ENCODE peak calls at places on chromosomes 4 and X, in four cellular contexts. W is stimulated activated CD4-positive, alpha-beta T cell treated with anti-CD3 and anti-CD28 coated beads, TNF-alpha, amount 100 ng/mL, for 1 hour; O is GM13976; L is KBM-7. Q is an unnamed sample.

GRCh38 chr4:118270492-118270891 is 82.3 kb downstream of the PRSS12 start:
- DNase-seq in L (peak; percentile 59), W (no peak), O (peak; percentile 40), Q (no peak)

GRCh38 chr4:159129822-159130550 is 27.1 kb downstream of the RAPGEF2 start:
- DNase-seq in L (no peak), O (no peak), W (no peak), Q (no peak)

GRCh38 chr4:122921971-122922876 is at the start of gene NUDT6:
- DNase-seq in W (no peak), O (peak; percentile 69), L (peak; percentile 53), Q (peak; percentile 84)

GRCh38 chr4:183455431-183456145 is 11.2 kb downstream of the CDKN2AIP start:
- DNase-seq in W (no peak), O (no peak), L (peak; percentile 79), Q (no peak)

GRCh38 chrX:63275127-63275526 is 76.0 kb downstream of the SPIN4 start:
- DNase-seq in W (no peak), L (peak; percentile 74), O (peak; percentile 16), Q (no peak)

GRCh38 chrX:143115466-143115865 is 89.7 kb downstream of the SPANXN4 start:
- DNase-seq in O (no peak), L (no peak), W (no peak), Q (no peak)

GRCh38 chr4:78058591-78059523 is 1.7 kb downstream of the FRAS1 start:
- DNase-seq in O (peak; percentile 39), L (peak; percentile 47), W (no peak), Q (no peak)

GRCh38 chrX:80578518-80579105 is 158.4 kb downstream of the TENT5D start:
- DNase-seq in L (peak; percentile 46), O (peak; percentile 18), W (no peak), Q (no peak)

GRCh38 chrX:45775462-45775861 is 574.8 kb upstream of the DIPK2B start:
- DNase-seq in O (no peak), L (no peak), W (no peak), Q (no peak)

GRCh38 chr4:147735413-147736301 is 3.8 kb downstream of the ARHGAP10 start:
- DNase-seq in L (no peak), W (no peak), O (peak; percentile 56), Q (no peak)

GRCh38 chrX:27336466-27337091 is 126.6 kb downstream of the PPP4R3C start:
- DNase-seq in O (peak; percentile 16), L (peak; percentile 64), W (no peak), Q (peak; percentile 8)

GRCh38 chr4:5787311-5787710 is 76.3 kb downstream of the EVC start:
- DNase-seq in O (no peak), W (no peak), L (no peak), Q (no peak)

GRCh38 chrX:101659601-101660063 is at the start of gene ARMCX2:
- DNase-seq in W (no peak), L (no peak), O (peak; percentile 66), Q (peak; percentile 28)

GRCh38 chr4:138401330-138401729 is 159.2 kb upstream of the SLC7A11 start:
- DNase-seq in O (no peak), L (no peak), W (no peak), Q (no peak)

Q was measured in C1 segment of cervical spinal cord.